ENCODE peak calls at places on chromosomes 16 and 17, in ten cellular contexts. Y is retinal pigment epithelial cell, C is body of pancreas, J is suprapubic skin, P is PC-3, Q is testis, Z is K562, H is GM12865, O is psoas muscle, W is skeletal muscle cell. B is an unnamed sample.

GRCh38 chr16:53822936-53823529 is 119.1 kb downstream of the FTO start:
- DNase-seq in Y (no peak), J (no peak), W (no peak), Q (no peak), C (no peak), O (no peak), H (peak), P (peak), Z (no peak), B (no peak)

GRCh38 chr17:39110435-39111136 is 40.9 kb downstream of the PLXDC1 start:
- DNase-seq in Q (no peak), Z (no peak), H (no peak), P (no peak), O (no peak), J (no peak), Y (no peak), C (peak), W (no peak), B (no peak)

GRCh38 chr16:56310685-56311084 is 114.7 kb downstream of the AMFR start:
- DNase-seq in J (no peak), P (no peak), Y (no peak), Q (no peak), C (no peak), H (no peak), O (no peak), Z (no peak), W (no peak), B (no peak)

GRCh38 chr16:28058839-28059589 is 4.5 kb downstream of the GSG1L start:
- DNase-seq in Y (no peak), C (no peak), J (no peak), Q (no peak), Z (no peak), W (no peak), O (no peak), H (no peak), P (no peak), B (no peak)

GRCh38 chr16:5875416-5875815 is 777.8 kb upstream of the EEF2KMT start:
- DNase-seq in Y (no peak), Q (no peak), W (no peak), O (no peak), Z (no peak), H (no peak), J (no peak), C (no peak), P (peak), B (no peak)

GRCh38 chr16:85199069-85199725 is 86.9 kb upstream of the CIBAR2 start:
- DNase-seq in C (no peak), W (no peak), Y (no peak), Q (no peak), Z (no peak), J (no peak), P (no peak), H (no peak), O (no peak), B (no peak)

GRCh38 chr17:39144414-39144813 is 7.0 kb downstream of the PLXDC1 start:
- DNase-seq in Y (peak), P (peak), O (peak), Z (no peak), J (peak), Q (peak), H (no peak), W (peak), C (peak), B (peak)

GRCh38 chr16:68737046-68737729 is at the start of gene CDH1:
- DNase-seq in P (peak), Z (no peak), O (no peak), C (peak), Q (peak), H (peak), Y (no peak), J (peak), W (no peak), B (no peak)

GRCh38 chr17:73703216-73703615 is 59.0 kb upstream of the SDK2 start:
- DNase-seq in Z (no peak), O (no peak), W (no peak), C (no peak), J (no peak), Y (no peak), Q (no peak), H (no peak), P (no peak), B (no peak)

GRCh38 chr16:48393843-48394703 is 8.9 kb upstream of the SIAH1 start:
- DNase-seq in Z (no peak), W (peak), Y (no peak), P (no peak), J (peak), H (no peak), O (peak), Q (peak), C (peak), B (peak)

GRCh38 chr17:29178750-29179231 is 1.4 kb downstream of the MYO18A start:
- DNase-seq in P (peak), H (no peak), W (no peak), Z (no peak), C (peak), Y (no peak), Q (no peak), J (no peak), O (no peak), B (no peak)

GRCh38 chr16:23121024-23121423 is 28.2 kb downstream of the USP31 start:
- DNase-seq in H (no peak), Y (no peak), Q (no peak), C (no peak), J (no peak), O (no peak), P (no peak), Z (no peak), W (no peak), B (no peak)

GRCh38 chr17:48615963-48616718 is 1.0 kb upstream of the HOXB8 start:
- DNase-seq in H (no peak), Y (no peak), Q (no peak), O (no peak), J (no peak), P (peak), W (no peak), C (no peak), Z (no peak), B (no peak)

GRCh38 chr17:48613862-48614694 is 1.0 kb downstream of the HOXB8 start:
- DNase-seq in O (no peak), Q (no peak), W (no peak), H (no peak), Z (no peak), P (no peak), Y (no peak), C (no peak), J (no peak), B (no peak)

GRCh38 chr17:48616719-48617514 is 1.8 kb upstream of the HOXB8 start:
- DNase-seq in H (no peak), Q (no peak), P (peak), C (no peak), O (no peak), Z (no peak), J (no peak), Y (no peak), W (no peak), B (no peak)

GRCh38 chr17:48614904-48615211 is 234 bp downstream of the HOXB8 start:
- DNase-seq in Y (no peak), O (no peak), Q (no peak), W (no peak), P (no peak), Z (no peak), H (no peak), C (no peak), J (no peak), B (no peak)

DNA sequence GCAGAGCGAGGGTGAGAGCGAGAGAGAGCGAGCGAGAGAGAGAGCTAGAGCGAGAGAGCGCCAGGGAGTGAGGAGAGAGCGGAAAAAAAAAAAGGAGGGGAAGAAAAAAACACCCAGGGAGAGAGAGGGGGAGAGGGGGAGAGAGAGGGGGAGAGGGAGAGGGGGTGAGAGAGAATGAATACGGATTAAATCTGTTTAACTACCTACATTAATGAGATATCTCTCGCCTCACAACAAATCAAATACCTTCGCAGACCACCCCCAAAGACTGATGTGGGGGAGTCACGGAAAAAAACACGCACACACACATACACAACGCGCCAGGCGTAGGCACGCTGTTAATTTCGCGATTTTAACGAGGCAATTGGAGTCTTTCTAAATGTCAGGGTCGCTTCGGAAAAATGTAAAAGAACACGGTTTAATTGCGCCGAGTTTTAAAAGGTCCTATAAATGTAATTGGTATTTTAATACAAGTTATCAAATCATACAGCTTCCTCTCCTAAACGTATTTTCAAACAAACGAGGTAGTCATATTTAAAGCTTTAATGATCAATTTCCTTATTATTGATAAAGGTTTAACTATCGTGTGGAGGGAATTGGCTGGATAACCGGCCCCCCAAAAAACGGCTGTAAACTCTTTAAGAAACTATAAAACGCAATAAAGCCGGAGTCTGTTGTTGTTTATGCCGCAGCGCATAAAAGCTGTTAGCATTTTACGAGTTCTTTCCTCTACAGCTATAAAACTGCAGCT is at the start of gene HOXB8:
- DNase-seq in Z (no peak), W (no peak), Q (no peak), O (no peak), Y (no peak), H (no peak), P (peak), J (no peak), C (no peak), B (no peak)
- H3K4me3 ChIP-seq in Z (no peak), W (peak), Q (peak), O (peak), Y (no peak), H (no peak), P (peak), J (peak), C (no peak), B (peak)

GRCh38 chr17:8875416-8875815 is 7.9 kb upstream of the PIK3R6 start:
- DNase-seq in O (no peak), J (no peak), P (no peak), W (no peak), Q (no peak), Y (no peak), Z (no peak), H (no peak), C (no peak), B (no peak)
- H3K4me3 ChIP-seq in O (no peak), J (no peak), P (no peak), W (no peak), Q (no peak), Y (no peak), Z (no peak), H (no peak), C (no peak), B (no peak)

DNA sequence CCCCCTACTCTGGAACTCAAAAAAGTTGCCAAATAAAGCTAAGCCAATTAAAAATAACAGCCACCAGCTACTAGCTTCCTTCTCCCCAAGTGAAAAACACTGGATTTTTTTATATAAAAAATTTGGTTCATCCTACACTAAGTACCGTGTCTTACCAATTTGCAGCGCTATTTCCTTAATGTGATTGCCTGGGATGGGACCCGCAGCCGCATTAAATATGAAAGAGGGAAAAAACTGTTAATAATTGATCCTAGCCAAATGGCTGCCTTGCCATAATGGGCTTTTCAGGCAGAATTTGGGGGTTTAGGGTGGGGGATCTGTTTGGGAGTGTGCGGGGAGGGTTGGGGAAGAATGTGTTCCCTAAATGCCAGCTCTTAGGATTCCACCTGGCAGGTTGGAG is 2.0 kb downstream of the HOXB9 start:
- DNase-seq in P (no peak), J (no peak), H (no peak), Z (no peak), Q (no peak), O (no peak), Y (no peak), W (no peak), C (no peak), B (no peak)
- H3K4me3 ChIP-seq in P (peak), J (no peak), H (no peak), Z (peak), Q (no peak), O (no peak), Y (no peak), W (no peak), C (no peak), B (no peak)

DNA sequence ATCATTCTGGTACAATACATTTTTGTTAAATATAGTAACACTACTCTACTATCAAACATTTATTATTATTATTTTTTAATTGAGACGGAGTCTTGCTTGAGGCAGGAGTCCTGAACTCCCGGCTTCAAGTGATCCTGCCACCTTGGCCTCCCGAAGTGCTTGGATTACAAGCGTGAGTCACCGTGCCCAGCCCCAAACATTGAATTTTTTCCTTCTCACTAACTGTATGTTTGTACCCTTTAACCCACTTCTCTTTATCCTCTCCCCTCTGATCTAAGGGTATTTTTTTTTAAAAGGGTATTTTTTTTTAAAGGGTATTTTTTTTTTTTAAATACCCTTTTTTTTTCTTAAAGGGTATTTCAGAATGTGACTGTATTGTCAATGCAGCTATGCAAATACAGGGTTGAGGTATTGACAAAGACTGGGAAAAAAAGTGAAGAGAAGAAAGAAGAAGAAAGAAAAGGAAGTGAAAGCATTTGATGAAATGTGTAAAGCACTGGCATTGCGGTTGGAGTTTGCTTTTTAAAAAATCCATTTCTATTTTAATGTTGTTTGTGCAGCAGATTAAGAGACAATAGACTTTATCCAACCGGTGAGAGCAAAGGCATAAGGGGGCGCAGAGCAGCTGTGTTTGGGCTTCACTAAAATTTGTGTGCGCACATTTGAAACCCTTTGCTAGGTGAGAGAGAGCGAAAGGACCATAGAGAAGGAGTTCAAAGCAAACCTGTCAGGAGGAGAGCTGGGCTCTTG is 42.3 kb downstream of the SYT17 start:
- DNase-seq in Z (no peak), O (no peak), J (no peak), Y (no peak), C (no peak), P (peak), Q (no peak), H (peak), W (no peak), B (no peak)
- H3K4me3 ChIP-seq in Z (no peak), O (no peak), J (no peak), Y (no peak), C (no peak), P (no peak), Q (no peak), H (peak), W (no peak), B (no peak)

GRCh38 chr16:3038896-3039295 is 2.2 kb upstream of the BICDL2 start:
- DNase-seq in P (no peak), J (no peak), O (no peak), W (no peak), Q (no peak), Y (no peak), H (no peak), C (no peak), Z (no peak), B (no peak)

GRCh38 chr16:3035972-3036725 is 595 bp downstream of the BICDL2 start:
- DNase-seq in H (no peak), O (no peak), Y (no peak), Q (no peak), J (no peak), Z (no peak), C (peak), P (no peak), W (no peak), B (no peak)

GRCh38 chr16:3038256-3038655 is 1.5 kb upstream of the BICDL2 start:
- DNase-seq in Y (no peak), Z (no peak), H (no peak), W (no peak), P (no peak), Q (no peak), O (no peak), C (peak), J (no peak), B (no peak)

GRCh38 chr16:3035289-3035971 is 1.3 kb downstream of the BICDL2 start:
- DNase-seq in P (no peak), Q (no peak), O (no peak), C (peak), W (no peak), J (no peak), Z (no peak), H (no peak), Y (no peak), B (no peak)

DNA sequence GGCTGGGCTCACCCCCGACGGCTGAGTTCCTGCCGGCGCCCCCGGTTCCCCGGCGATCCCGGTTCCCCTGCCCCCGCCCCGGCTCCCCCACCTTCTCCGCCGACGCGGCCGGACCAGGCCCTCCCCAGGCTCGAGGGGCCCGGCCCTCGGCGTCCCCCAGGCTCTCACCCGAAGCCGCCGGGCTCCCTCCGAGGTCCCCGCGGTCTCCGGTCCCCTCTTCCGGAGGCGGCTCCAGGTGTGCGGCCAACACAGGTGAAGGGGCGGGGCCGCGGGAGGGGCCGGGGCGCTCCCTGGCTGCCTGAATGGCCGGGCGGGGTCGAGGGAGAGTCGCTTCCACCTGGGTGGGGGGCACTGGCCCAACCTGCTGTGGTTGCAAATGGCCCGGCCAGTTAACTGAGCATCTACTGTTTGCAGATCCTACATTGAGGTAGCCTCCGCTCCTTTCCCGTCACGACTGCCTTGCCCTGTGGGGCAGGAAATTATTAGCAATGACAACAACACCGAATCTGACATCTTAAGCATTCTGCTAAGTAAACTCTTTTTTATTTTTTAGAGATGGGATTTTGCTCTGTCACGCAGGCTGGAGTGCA is at the start of gene BICDL2:
- DNase-seq in Z (peak), W (no peak), J (peak), Y (no peak), O (no peak), C (peak), P (peak), H (no peak), Q (no peak), B (no peak)
- H3K4me3 ChIP-seq in Z (no peak), W (no peak), J (peak), Y (no peak), O (no peak), C (peak), P (peak), H (no peak), Q (peak), B (no peak)